ENCODE peak calls at places on chromosomes 6 and 20, in seven cellular contexts. One of them, this sample, is unnamed.

GRCh38 chr20:51447097-51447764 is 95.3 kb downstream of the NFATC2 start:
- DNase-seq in activated CD8-positive, alpha-beta memory T cell treated with anti-CD3 and anti-CD28 coated beads for 48 hours: no peak
- DNase-seq in left ventricle myocardium inferior: peak
- DNase-seq in activated effector memory CD4-positive, alpha-beta T cell treated with anti-CD3 and anti-CD28 coated beads, Interleukin-2, amount 50 U/mL, for 16 hours: no peak
- DNase-seq in activated CD4-positive, alpha-beta T cell treated with anti-CD3 and anti-CD28 coated beads, Interleukin-2, amount 50 U/mL, for 24 hours: no peak
- DNase-seq in HEK293T: no peak
- DNase-seq in HS-5: peak
- DNase-seq in this sample: no peak

GRCh38 chr6:47454713-47455396 is 22.7 kb upstream of the CD2AP start:
- DNase-seq in activated CD8-positive, alpha-beta memory T cell treated with anti-CD3 and anti-CD28 coated beads for 48 hours: no peak
- DNase-seq in left ventricle myocardium inferior: no peak
- DNase-seq in activated effector memory CD4-positive, alpha-beta T cell treated with anti-CD3 and anti-CD28 coated beads, Interleukin-2, amount 50 U/mL, for 16 hours: no peak
- DNase-seq in activated CD4-positive, alpha-beta T cell treated with anti-CD3 and anti-CD28 coated beads, Interleukin-2, amount 50 U/mL, for 24 hours: no peak
- DNase-seq in HEK293T: no peak
- DNase-seq in HS-5: no peak
- DNase-seq in this sample: no peak

GRCh38 chr6:15200087-15200486 is 45.8 kb upstream of the JARID2 start:
- DNase-seq in activated CD8-positive, alpha-beta memory T cell treated with anti-CD3 and anti-CD28 coated beads for 48 hours: no peak
- DNase-seq in left ventricle myocardium inferior: no peak
- DNase-seq in activated effector memory CD4-positive, alpha-beta T cell treated with anti-CD3 and anti-CD28 coated beads, Interleukin-2, amount 50 U/mL, for 16 hours: no peak
- DNase-seq in activated CD4-positive, alpha-beta T cell treated with anti-CD3 and anti-CD28 coated beads, Interleukin-2, amount 50 U/mL, for 24 hours: no peak
- DNase-seq in HEK293T: no peak
- DNase-seq in HS-5: no peak
- DNase-seq in this sample: no peak

GRCh38 chr6:150258381-150258780 is 110.4 kb upstream of the IYD start:
- DNase-seq in activated CD8-positive, alpha-beta memory T cell treated with anti-CD3 and anti-CD28 coated beads for 48 hours: no peak
- DNase-seq in left ventricle myocardium inferior: no peak
- DNase-seq in activated effector memory CD4-positive, alpha-beta T cell treated with anti-CD3 and anti-CD28 coated beads, Interleukin-2, amount 50 U/mL, for 16 hours: no peak
- DNase-seq in activated CD4-positive, alpha-beta T cell treated with anti-CD3 and anti-CD28 coated beads, Interleukin-2, amount 50 U/mL, for 24 hours: no peak
- DNase-seq in HEK293T: no peak
- DNase-seq in HS-5: no peak
- DNase-seq in this sample: no peak

GRCh38 chr6:168260385-168260987 is 59.1 kb downstream of the DACT2 start:
- DNase-seq in activated CD8-positive, alpha-beta memory T cell treated with anti-CD3 and anti-CD28 coated beads for 48 hours: no peak
- DNase-seq in left ventricle myocardium inferior: no peak
- DNase-seq in activated effector memory CD4-positive, alpha-beta T cell treated with anti-CD3 and anti-CD28 coated beads, Interleukin-2, amount 50 U/mL, for 16 hours: no peak
- DNase-seq in activated CD4-positive, alpha-beta T cell treated with anti-CD3 and anti-CD28 coated beads, Interleukin-2, amount 50 U/mL, for 24 hours: no peak
- DNase-seq in HEK293T: no peak
- DNase-seq in HS-5: no peak
- DNase-seq in this sample: no peak

GRCh38 chr6:170051229-170052172 is 239.4 kb downstream of the DLL1 start:
- DNase-seq in activated CD8-positive, alpha-beta memory T cell treated with anti-CD3 and anti-CD28 coated beads for 48 hours: no peak
- DNase-seq in left ventricle myocardium inferior: no peak
- DNase-seq in activated effector memory CD4-positive, alpha-beta T cell treated with anti-CD3 and anti-CD28 coated beads, Interleukin-2, amount 50 U/mL, for 16 hours: peak
- DNase-seq in activated CD4-positive, alpha-beta T cell treated with anti-CD3 and anti-CD28 coated beads, Interleukin-2, amount 50 U/mL, for 24 hours: no peak
- DNase-seq in HEK293T: no peak
- DNase-seq in HS-5: no peak
- DNase-seq in this sample: no peak

GRCh38 chr6:3269412-3269975 is 10.7 kb downstream of the PSMG4 start:
- DNase-seq in activated CD8-positive, alpha-beta memory T cell treated with anti-CD3 and anti-CD28 coated beads for 48 hours: no peak
- DNase-seq in left ventricle myocardium inferior: no peak
- DNase-seq in activated effector memory CD4-positive, alpha-beta T cell treated with anti-CD3 and anti-CD28 coated beads, Interleukin-2, amount 50 U/mL, for 16 hours: no peak
- DNase-seq in activated CD4-positive, alpha-beta T cell treated with anti-CD3 and anti-CD28 coated beads, Interleukin-2, amount 50 U/mL, for 24 hours: no peak
- DNase-seq in HEK293T: no peak
- DNase-seq in HS-5: no peak
- DNase-seq in this sample: no peak

GRCh38 chr6:136967874-136968752 is 46.0 kb downstream of the SLC35D3 start:
- DNase-seq in activated CD8-positive, alpha-beta memory T cell treated with anti-CD3 and anti-CD28 coated beads for 48 hours: peak
- DNase-seq in left ventricle myocardium inferior: peak
- DNase-seq in activated effector memory CD4-positive, alpha-beta T cell treated with anti-CD3 and anti-CD28 coated beads, Interleukin-2, amount 50 U/mL, for 16 hours: peak
- DNase-seq in activated CD4-positive, alpha-beta T cell treated with anti-CD3 and anti-CD28 coated beads, Interleukin-2, amount 50 U/mL, for 24 hours: peak
- DNase-seq in HEK293T: peak
- DNase-seq in HS-5: peak
- DNase-seq in this sample: peak

GRCh38 chr6:169620171-169621125 is 81.4 kb downstream of the WDR27 start:
- DNase-seq in activated CD8-positive, alpha-beta memory T cell treated with anti-CD3 and anti-CD28 coated beads for 48 hours: no peak
- DNase-seq in left ventricle myocardium inferior: no peak
- DNase-seq in activated effector memory CD4-positive, alpha-beta T cell treated with anti-CD3 and anti-CD28 coated beads, Interleukin-2, amount 50 U/mL, for 16 hours: no peak
- DNase-seq in activated CD4-positive, alpha-beta T cell treated with anti-CD3 and anti-CD28 coated beads, Interleukin-2, amount 50 U/mL, for 24 hours: no peak
- DNase-seq in HEK293T: no peak
- DNase-seq in HS-5: peak
- DNase-seq in this sample: no peak

GRCh38 chr6:145453376-145453775 is 281.9 kb downstream of the EPM2A start:
- DNase-seq in activated CD8-positive, alpha-beta memory T cell treated with anti-CD3 and anti-CD28 coated beads for 48 hours: no peak
- DNase-seq in left ventricle myocardium inferior: no peak
- DNase-seq in activated effector memory CD4-positive, alpha-beta T cell treated with anti-CD3 and anti-CD28 coated beads, Interleukin-2, amount 50 U/mL, for 16 hours: no peak
- DNase-seq in activated CD4-positive, alpha-beta T cell treated with anti-CD3 and anti-CD28 coated beads, Interleukin-2, amount 50 U/mL, for 24 hours: no peak
- DNase-seq in HEK293T: peak
- DNase-seq in HS-5: no peak
- DNase-seq in this sample: no peak

GRCh38 chr6:130752292-130752691 is 74.9 kb upstream of the SMLR1 start:
- DNase-seq in activated CD8-positive, alpha-beta memory T cell treated with anti-CD3 and anti-CD28 coated beads for 48 hours: no peak
- DNase-seq in left ventricle myocardium inferior: no peak
- DNase-seq in activated effector memory CD4-positive, alpha-beta T cell treated with anti-CD3 and anti-CD28 coated beads, Interleukin-2, amount 50 U/mL, for 16 hours: no peak
- DNase-seq in activated CD4-positive, alpha-beta T cell treated with anti-CD3 and anti-CD28 coated beads, Interleukin-2, amount 50 U/mL, for 24 hours: no peak
- DNase-seq in HEK293T: no peak
- DNase-seq in HS-5: no peak
- DNase-seq in this sample: no peak

GRCh38 chr6:157682856-157683481 is 140.1 kb upstream of the SNX9 start:
- DNase-seq in activated CD8-positive, alpha-beta memory T cell treated with anti-CD3 and anti-CD28 coated beads for 48 hours: no peak
- DNase-seq in left ventricle myocardium inferior: no peak
- DNase-seq in activated effector memory CD4-positive, alpha-beta T cell treated with anti-CD3 and anti-CD28 coated beads, Interleukin-2, amount 50 U/mL, for 16 hours: no peak
- DNase-seq in activated CD4-positive, alpha-beta T cell treated with anti-CD3 and anti-CD28 coated beads, Interleukin-2, amount 50 U/mL, for 24 hours: no peak
- DNase-seq in HEK293T: no peak
- DNase-seq in HS-5: peak
- DNase-seq in this sample: no peak

GRCh38 chr20:32909896-32910571 is 51.3 kb downstream of the EFCAB8 start:
- DNase-seq in activated CD8-positive, alpha-beta memory T cell treated with anti-CD3 and anti-CD28 coated beads for 48 hours: no peak
- DNase-seq in left ventricle myocardium inferior: no peak
- DNase-seq in activated effector memory CD4-positive, alpha-beta T cell treated with anti-CD3 and anti-CD28 coated beads, Interleukin-2, amount 50 U/mL, for 16 hours: no peak
- DNase-seq in activated CD4-positive, alpha-beta T cell treated with anti-CD3 and anti-CD28 coated beads, Interleukin-2, amount 50 U/mL, for 24 hours: no peak
- DNase-seq in HEK293T: no peak
- DNase-seq in HS-5: no peak
- DNase-seq in this sample: no peak

GRCh38 chr20:1687053-1687452 is 29.5 kb upstream of the SIRPG start:
- DNase-seq in activated CD8-positive, alpha-beta memory T cell treated with anti-CD3 and anti-CD28 coated beads for 48 hours: no peak
- DNase-seq in left ventricle myocardium inferior: no peak
- DNase-seq in activated effector memory CD4-positive, alpha-beta T cell treated with anti-CD3 and anti-CD28 coated beads, Interleukin-2, amount 50 U/mL, for 16 hours: no peak
- DNase-seq in activated CD4-positive, alpha-beta T cell treated with anti-CD3 and anti-CD28 coated beads, Interleukin-2, amount 50 U/mL, for 24 hours: no peak
- DNase-seq in HEK293T: no peak
- DNase-seq in HS-5: no peak
- DNase-seq in this sample: peak

GRCh38 chr6:108179741-108180140 is 13.9 kb downstream of the NR2E1 start:
- DNase-seq in activated CD8-positive, alpha-beta memory T cell treated with anti-CD3 and anti-CD28 coated beads for 48 hours: no peak
- DNase-seq in left ventricle myocardium inferior: no peak
- DNase-seq in activated effector memory CD4-positive, alpha-beta T cell treated with anti-CD3 and anti-CD28 coated beads, Interleukin-2, amount 50 U/mL, for 16 hours: no peak
- DNase-seq in activated CD4-positive, alpha-beta T cell treated with anti-CD3 and anti-CD28 coated beads, Interleukin-2, amount 50 U/mL, for 24 hours: no peak
- DNase-seq in HEK293T: no peak
- DNase-seq in HS-5: no peak
- DNase-seq in this sample: peak

GRCh38 chr6:124961784-124962611 is at the start of gene RNF217:
- DNase-seq in activated CD8-positive, alpha-beta memory T cell treated with anti-CD3 and anti-CD28 coated beads for 48 hours: no peak
- DNase-seq in left ventricle myocardium inferior: peak
- DNase-seq in activated effector memory CD4-positive, alpha-beta T cell treated with anti-CD3 and anti-CD28 coated beads, Interleukin-2, amount 50 U/mL, for 16 hours: no peak
- DNase-seq in activated CD4-positive, alpha-beta T cell treated with anti-CD3 and anti-CD28 coated beads, Interleukin-2, amount 50 U/mL, for 24 hours: no peak
- DNase-seq in HEK293T: peak
- DNase-seq in HS-5: no peak
- DNase-seq in this sample: no peak

GRCh38 chr6:149749594-149750135 is at the start of gene PCMT1:
- DNase-seq in activated CD8-positive, alpha-beta memory T cell treated with anti-CD3 and anti-CD28 coated beads for 48 hours: peak
- DNase-seq in left ventricle myocardium inferior: peak
- DNase-seq in activated effector memory CD4-positive, alpha-beta T cell treated with anti-CD3 and anti-CD28 coated beads, Interleukin-2, amount 50 U/mL, for 16 hours: peak
- DNase-seq in activated CD4-positive, alpha-beta T cell treated with anti-CD3 and anti-CD28 coated beads, Interleukin-2, amount 50 U/mL, for 24 hours: peak
- DNase-seq in HEK293T: peak
- DNase-seq in HS-5: peak
- DNase-seq in this sample: peak

GRCh38 chr6:11426571-11426970 is 111.0 kb upstream of the TMEM170B start:
- DNase-seq in activated CD8-positive, alpha-beta memory T cell treated with anti-CD3 and anti-CD28 coated beads for 48 hours: no peak
- DNase-seq in left ventricle myocardium inferior: no peak
- DNase-seq in activated effector memory CD4-positive, alpha-beta T cell treated with anti-CD3 and anti-CD28 coated beads, Interleukin-2, amount 50 U/mL, for 16 hours: no peak
- DNase-seq in activated CD4-positive, alpha-beta T cell treated with anti-CD3 and anti-CD28 coated beads, Interleukin-2, amount 50 U/mL, for 24 hours: no peak
- DNase-seq in HEK293T: no peak
- DNase-seq in HS-5: no peak
- DNase-seq in this sample: no peak

GRCh38 chr20:51494241-51495110 is 48.0 kb downstream of the NFATC2 start:
- DNase-seq in activated CD8-positive, alpha-beta memory T cell treated with anti-CD3 and anti-CD28 coated beads for 48 hours: no peak
- DNase-seq in left ventricle myocardium inferior: no peak
- DNase-seq in activated effector memory CD4-positive, alpha-beta T cell treated with anti-CD3 and anti-CD28 coated beads, Interleukin-2, amount 50 U/mL, for 16 hours: peak
- DNase-seq in activated CD4-positive, alpha-beta T cell treated with anti-CD3 and anti-CD28 coated beads, Interleukin-2, amount 50 U/mL, for 24 hours: no peak
- DNase-seq in HEK293T: no peak
- DNase-seq in HS-5: no peak
- DNase-seq in this sample: no peak

GRCh38 chr20:14877616-14878015 is 540.2 kb upstream of the FLRT3 start:
- DNase-seq in activated CD8-positive, alpha-beta memory T cell treated with anti-CD3 and anti-CD28 coated beads for 48 hours: no peak
- DNase-seq in left ventricle myocardium inferior: no peak
- DNase-seq in activated effector memory CD4-positive, alpha-beta T cell treated with anti-CD3 and anti-CD28 coated beads, Interleukin-2, amount 50 U/mL, for 16 hours: no peak
- DNase-seq in activated CD4-positive, alpha-beta T cell treated with anti-CD3 and anti-CD28 coated beads, Interleukin-2, amount 50 U/mL, for 24 hours: no peak
- DNase-seq in HEK293T: no peak
- DNase-seq in HS-5: no peak
- DNase-seq in this sample: no peak

GRCh38 chr6:7899046-7899888 is 11.3 kb downstream of the TXNDC5 start:
- DNase-seq in activated CD8-positive, alpha-beta memory T cell treated with anti-CD3 and anti-CD28 coated beads for 48 hours: no peak
- DNase-seq in left ventricle myocardium inferior: no peak
- DNase-seq in activated effector memory CD4-positive, alpha-beta T cell treated with anti-CD3 and anti-CD28 coated beads, Interleukin-2, amount 50 U/mL, for 16 hours: no peak
- DNase-seq in activated CD4-positive, alpha-beta T cell treated with anti-CD3 and anti-CD28 coated beads, Interleukin-2, amount 50 U/mL, for 24 hours: no peak
- DNase-seq in HEK293T: no peak
- DNase-seq in HS-5: no peak
- DNase-seq in this sample: no peak

GRCh38 chr20:36808317-36809257 is 35.0 kb upstream of the DSN1 start:
- DNase-seq in activated CD8-positive, alpha-beta memory T cell treated with anti-CD3 and anti-CD28 coated beads for 48 hours: peak
- DNase-seq in left ventricle myocardium inferior: peak
- DNase-seq in activated effector memory CD4-positive, alpha-beta T cell treated with anti-CD3 and anti-CD28 coated beads, Interleukin-2, amount 50 U/mL, for 16 hours: peak
- DNase-seq in activated CD4-positive, alpha-beta T cell treated with anti-CD3 and anti-CD28 coated beads, Interleukin-2, amount 50 U/mL, for 24 hours: peak
- DNase-seq in HEK293T: peak
- DNase-seq in HS-5: peak
- DNase-seq in this sample: peak

GRCh38 chr20:63457737-63458136 is 14.7 kb downstream of the KCNQ2 start:
- DNase-seq in activated CD8-positive, alpha-beta memory T cell treated with anti-CD3 and anti-CD28 coated beads for 48 hours: no peak
- DNase-seq in left ventricle myocardium inferior: peak
- DNase-seq in activated effector memory CD4-positive, alpha-beta T cell treated with anti-CD3 and anti-CD28 coated beads, Interleukin-2, amount 50 U/mL, for 16 hours: no peak
- DNase-seq in activated CD4-positive, alpha-beta T cell treated with anti-CD3 and anti-CD28 coated beads, Interleukin-2, amount 50 U/mL, for 24 hours: no peak
- DNase-seq in HEK293T: no peak
- DNase-seq in HS-5: no peak
- DNase-seq in this sample: no peak

GRCh38 chr20:61810066-61810708 is 255.5 kb downstream of the TAF4 start:
- DNase-seq in activated CD8-positive, alpha-beta memory T cell treated with anti-CD3 and anti-CD28 coated beads for 48 hours: no peak
- DNase-seq in left ventricle myocardium inferior: no peak
- DNase-seq in activated effector memory CD4-positive, alpha-beta T cell treated with anti-CD3 and anti-CD28 coated beads, Interleukin-2, amount 50 U/mL, for 16 hours: no peak
- DNase-seq in activated CD4-positive, alpha-beta T cell treated with anti-CD3 and anti-CD28 coated beads, Interleukin-2, amount 50 U/mL, for 24 hours: no peak
- DNase-seq in HEK293T: no peak
- DNase-seq in HS-5: no peak
- DNase-seq in this sample: no peak

GRCh38 chr20:12177657-12178293 is 260.1 kb downstream of the BTBD3 start:
- DNase-seq in activated CD8-positive, alpha-beta memory T cell treated with anti-CD3 and anti-CD28 coated beads for 48 hours: no peak
- DNase-seq in left ventricle myocardium inferior: no peak
- DNase-seq in activated effector memory CD4-positive, alpha-beta T cell treated with anti-CD3 and anti-CD28 coated beads, Interleukin-2, amount 50 U/mL, for 16 hours: no peak
- DNase-seq in activated CD4-positive, alpha-beta T cell treated with anti-CD3 and anti-CD28 coated beads, Interleukin-2, amount 50 U/mL, for 24 hours: no peak
- DNase-seq in HEK293T: no peak
- DNase-seq in HS-5: no peak
- DNase-seq in this sample: no peak

GRCh38 chr6:123805921-123806320 is 2.3 kb downstream of the NKAIN2 start:
- DNase-seq in activated CD8-positive, alpha-beta memory T cell treated with anti-CD3 and anti-CD28 coated beads for 48 hours: no peak
- DNase-seq in left ventricle myocardium inferior: no peak
- DNase-seq in activated effector memory CD4-positive, alpha-beta T cell treated with anti-CD3 and anti-CD28 coated beads, Interleukin-2, amount 50 U/mL, for 16 hours: no peak
- DNase-seq in activated CD4-positive, alpha-beta T cell treated with anti-CD3 and anti-CD28 coated beads, Interleukin-2, amount 50 U/mL, for 24 hours: no peak
- DNase-seq in HEK293T: no peak
- DNase-seq in HS-5: no peak
- DNase-seq in this sample: no peak

GRCh38 chr6:25392372-25392771 is 113.2 kb downstream of the CARMIL1 start:
- DNase-seq in activated CD8-positive, alpha-beta memory T cell treated with anti-CD3 and anti-CD28 coated beads for 48 hours: no peak
- DNase-seq in left ventricle myocardium inferior: no peak
- DNase-seq in activated effector memory CD4-positive, alpha-beta T cell treated with anti-CD3 and anti-CD28 coated beads, Interleukin-2, amount 50 U/mL, for 16 hours: no peak
- DNase-seq in activated CD4-positive, alpha-beta T cell treated with anti-CD3 and anti-CD28 coated beads, Interleukin-2, amount 50 U/mL, for 24 hours: no peak
- DNase-seq in HEK293T: no peak
- DNase-seq in HS-5: no peak
- DNase-seq in this sample: no peak

This sample was measured in H1.